ENCODE peak calls at places on chromosomes 13 and 19, in six cellular contexts. M, R, Y, V, L and P are unnamed samples.

GRCh38 chr13:30872685-30873443 is 33.2 kb upstream of the MEDAG start:
- DNase-seq in M (no peak), R (no peak), Y (no peak), V (no peak), L (no peak), P (peak; percentile 85)

GRCh38 chr19:43634877-43635560 is 4.6 kb downstream of the CADM4 start:
- DNase-seq in M (no peak), R (peak; percentile 26), Y (no peak), V (no peak), L (no peak), P (no peak)

GRCh38 chr13:110339263-110339662 is 32.2 kb downstream of the COL4A2 start:
- DNase-seq in M (no peak), R (no peak), Y (no peak), V (no peak), L (no peak), P (no peak)

GRCh38 chr19:58330458-58330857 is 3.7 kb downstream of the ZSCAN22 start:
- DNase-seq in M (no peak), R (peak; percentile 49), Y (no peak), V (no peak), L (no peak), P (no peak)

GRCh38 chr19:16435999-16436650 is 35.6 kb downstream of the EPS15L1 start:
- DNase-seq in M (no peak), R (no peak), Y (no peak), V (peak; percentile 29), L (no peak), P (no peak)

GRCh38 chr19:51690359-51691121 is 2.6 kb upstream of the SPACA6 start:
- DNase-seq in M (peak; percentile 39), R (peak; percentile 86), Y (peak; percentile 83), V (no peak), L (peak; percentile 58), P (peak; percentile 89)

GRCh38 chr19:31674503-31675186 is 325.4 kb upstream of the TSHZ3 start:
- DNase-seq in M (no peak), R (no peak), Y (no peak), V (no peak), L (no peak), P (no peak)

GRCh38 chr13:100887729-100888151 is 213.1 kb upstream of the TMTC4 start:
- DNase-seq in M (no peak), R (no peak), Y (no peak), V (no peak), L (no peak), P (no peak)

GRCh38 chr19:35127871-35128270 is 7.0 kb downstream of the LGI4 start:
- DNase-seq in M (no peak), R (no peak), Y (no peak), V (no peak), L (no peak), P (no peak)

GRCh38 chr13:114004416-114005205 is 30.7 kb upstream of the C13orf46 start:
- DNase-seq in M (no peak), R (peak; percentile 71), Y (no peak), V (no peak), L (no peak), P (peak; percentile 43)

GRCh38 chr13:22698477-22698876 is 482.3 kb upstream of the SGCG start:
- DNase-seq in M (no peak), R (no peak), Y (no peak), V (no peak), L (no peak), P (no peak)

GRCh38 chr19:34576292-34576691 is 94.7 kb downstream of the WTIP start:
- DNase-seq in M (no peak), R (no peak), Y (no peak), V (no peak), L (no peak), P (no peak)

GRCh38 chr19:14475251-14476073 is at the start of gene PTGER1:
- DNase-seq in M (no peak), R (peak; percentile 85), Y (no peak), V (no peak), L (no peak), P (no peak)

GRCh38 chr19:860481-861098 is 1.1 kb downstream of the CFD start:
- DNase-seq in M (peak; percentile 81), R (peak; percentile 91), Y (peak; percentile 74), V (peak; percentile 63), L (peak; percentile 56), P (peak; percentile 89)

GRCh38 chr19:40133491-40133890 is 42.7 kb upstream of the ZNF780A start:
- DNase-seq in M (no peak), R (no peak), Y (no peak), V (no peak), L (no peak), P (no peak)

GRCh38 chr19:51735759-51736449 is 12.1 kb upstream of the HAS1 start:
- DNase-seq in M (no peak), R (no peak), Y (no peak), V (no peak), L (no peak), P (peak; percentile 83)

GRCh38 chr13:108827637-108828036 is 198.2 kb downstream of the MYO16 start:
- DNase-seq in M (peak; percentile 41), R (no peak), Y (no peak), V (no peak), L (no peak), P (no peak)

GRCh38 chr13:46761866-46762265 is 35.1 kb downstream of the ESD start:
- DNase-seq in M (no peak), R (no peak), Y (no peak), V (no peak), L (no peak), P (no peak)

GRCh38 chr13:23715762-23716235 is 145.6 kb downstream of the TNFRSF19 start:
- DNase-seq in M (no peak), R (peak; percentile 30), Y (no peak), V (no peak), L (no peak), P (no peak)

GRCh38 chr19:6963937-6964336 is 57.3 kb downstream of the MBD3L2B start:
- DNase-seq in M (no peak), R (peak; percentile 25), Y (peak; percentile 18), V (peak; percentile 3), L (peak; percentile 33), P (no peak)

GRCh38 chr19:40219721-40220276 is 1.6 kb upstream of the TTC9B start:
- DNase-seq in M (peak; percentile 21), R (peak; percentile 38), Y (no peak), V (no peak), L (no peak), P (no peak)

GRCh38 chr19:1384478-1385110 is 887 bp downstream of the NDUFS7 start:
- DNase-seq in M (no peak), R (no peak), Y (no peak), V (no peak), L (no peak), P (no peak)

GRCh38 chr19:45677351-45678230 is 9.6 kb downstream of the GIPR start:
- DNase-seq in M (peak; percentile 94), R (peak; percentile 63), Y (peak; percentile 94), V (peak; percentile 34), L (peak; percentile 57), P (no peak)